ENCODE peak calls at places on chromosome 19, in seven cellular contexts. F is gastrocnemius medialis, R is GM23338, H is body of pancreas, I is aorta, V is tibial artery, D is PC-9. K is an unnamed sample. For H3K4me1, the result is how much of the 10 kb centered on the place peaks cover.

GRCh38 chr19:14363203-14364097 is 17.8 kb upstream of the ADGRE5 start:
- DNase-seq in F (peak), I (peak), D (no peak), H (peak), R (peak), V (peak), K (peak)

GRCh38 chr19:58406818-58407657 is 1.4 kb upstream of the ZNF584 start:
- DNase-seq in V (no peak), H (no peak), R (peak), F (no peak), D (no peak), I (no peak), K (no peak)

GRCh38 chr19:49057636-49058234 is at the start of gene CGB7:
- DNase-seq in H (peak), F (peak), V (peak), D (no peak), I (peak), R (peak), K (peak)

GRCh38 chr19:16376649-16377048 is 52.0 kb downstream of the KLF2 start:
- DNase-seq in D (no peak), V (no peak), I (peak), F (no peak), R (peak), H (no peak), K (no peak)

GRCh38 chr19:33661336-33661735 is 39.6 kb downstream of the CHST8 start:
- DNase-seq in R (no peak), F (no peak), I (no peak), H (no peak), D (no peak), V (no peak), K (no peak)

GRCh38 chr19:55246462-55247451 is 12.1 kb downstream of the PPP6R1 start:
- DNase-seq in D (no peak), V (no peak), R (no peak), I (peak), H (no peak), F (no peak), K (no peak)

GRCh38 chr19:10421981-10422461 is 1.7 kb downstream of the PDE4A start:
- DNase-seq in R (no peak), D (no peak), F (no peak), I (no peak), H (no peak), V (no peak), K (no peak)

GRCh38 chr19:42440357-42441046 is 2.2 kb downstream of the CXCL17 start:
- DNase-seq in H (peak), V (peak), I (peak), R (peak), F (peak), D (no peak), K (peak)

GRCh38 chr19:55667958-55668357 is 7.1 kb upstream of the EPN1 start:
- DNase-seq in V (no peak), R (no peak), D (peak), H (no peak), I (no peak), F (no peak), K (no peak)

GRCh38 chr19:34171539-34171876 is 796 bp upstream of the LSM14A start:
- DNase-seq in D (peak), R (no peak), V (no peak), H (no peak), F (no peak), I (no peak), K (no peak)

GRCh38 chr19:41364546-41365391 is 820 bp upstream of the B9D2 start:
- DNase-seq in R (no peak), I (no peak), H (no peak), V (no peak), F (no peak), D (no peak), K (no peak)

GRCh38 chr19:49579947-49580263 is 451 bp downstream of the NOSIP start:
- DNase-seq in R (no peak), D (peak), V (no peak), I (no peak), H (no peak), F (no peak), K (no peak)

GRCh38 chr19:6249296-6249695 is 30.5 kb downstream of the MLLT1 start:
- DNase-seq in R (no peak), D (no peak), F (no peak), V (no peak), H (no peak), I (no peak), K (no peak)

GRCh38 chr19:17097593-17098126 is 22.1 kb downstream of the MYO9B start:
- DNase-seq in H (no peak), D (peak), F (no peak), R (no peak), V (no peak), I (no peak), K (no peak)

GRCh38 chr19:17391371-17392151 is 2.4 kb downstream of the CCDC194 start:
- DNase-seq in F (no peak), D (no peak), R (peak), I (peak), H (no peak), V (no peak), K (no peak)

GRCh38 chr19:41785653-41786052 is 10.7 kb upstream of the CEACAM3 start:
- DNase-seq in F (no peak), I (peak), V (peak), H (peak), R (peak), D (peak), K (peak)

GRCh38 chr19:9836021-9836420 is 903 bp downstream of the PIN1 start:
- DNase-seq in D (no peak), H (no peak), I (no peak), F (no peak), V (no peak), R (no peak), K (no peak)

GRCh38 chr19:35671818-35672217 is 5.5 kb downstream of the UPK1A start:
- DNase-seq in I (no peak), H (no peak), F (no peak), D (peak), V (no peak), R (no peak), K (no peak)

GRCh38 chr19:47444388-47444821 is 25.1 kb upstream of the MEIS3 start:
- DNase-seq in F (no peak), H (no peak), D (no peak), I (no peak), R (peak), V (no peak), K (no peak)

GRCh38 chr19:35038623-35039512 is 2.7 kb upstream of the HPN start:
- DNase-seq in F (peak), H (no peak), I (no peak), D (no peak), R (no peak), V (no peak), K (no peak)

GRCh38 chr19:47598407-47599349 is 10.3 kb upstream of the BICRA start:
- DNase-seq in H (peak), F (peak), D (peak), I (peak), V (peak), R (peak), K (no peak)

GRCh38 chr19:42965204-42965603 is 28.2 kb upstream of the PSG7 start:
- DNase-seq in D (no peak), F (no peak), H (no peak), V (no peak), R (no peak), I (no peak), K (no peak)

GRCh38 chr19:47190167-47190727 is 40.8 kb downstream of the BBC3 start:
- DNase-seq in V (peak), D (peak), I (peak), R (no peak), H (peak), F (peak), K (peak)

GRCh38 chr19:7595466-7596133 is at the start of gene CAMSAP3:
- DNase-seq in R (peak), F (no peak), H (peak), I (no peak), V (no peak), D (no peak), K (peak)

GRCh38 chr19:14381689-14382474 is 638 bp downstream of the ADGRE5 start:
- DNase-seq in F (no peak), I (peak), R (no peak), H (peak), D (peak), V (peak), K (peak)

GRCh38 chr19:6375411-6376010 is at the start of gene PSPN:
- DNase-seq in V (no peak), D (no peak), I (no peak), R (no peak), F (no peak), H (no peak), K (no peak)

GRCh38 chr19:15378529-15379082 is 981 bp downstream of the AKAP8 start:
- DNase-seq in I (peak), H (peak), F (peak), V (peak), R (peak), D (peak), K (peak)

GRCh38 chr19:48445606-48446481 is at the start of gene GRWD1:
- DNase-seq in V (peak), D (peak), I (peak), H (peak), F (peak), R (peak), K (peak)

GRCh38 chr19:55273978-55274707 is 5.8 kb downstream of the HSPBP1 start:
- DNase-seq in F (no peak), V (no peak), H (no peak), R (no peak), I (no peak), D (no peak), K (no peak)

GRCh38 chr19:2618611-2619010 is 83.9 kb downstream of the GNG7 start:
- DNase-seq in F (no peak), I (peak), D (peak), H (no peak), V (peak), R (no peak), K (peak)
- H3K27ac ChIP-seq in F (no peak), I (no peak), D (peak), H (no peak), V (no peak), R (no peak), K (no peak)

DNA sequence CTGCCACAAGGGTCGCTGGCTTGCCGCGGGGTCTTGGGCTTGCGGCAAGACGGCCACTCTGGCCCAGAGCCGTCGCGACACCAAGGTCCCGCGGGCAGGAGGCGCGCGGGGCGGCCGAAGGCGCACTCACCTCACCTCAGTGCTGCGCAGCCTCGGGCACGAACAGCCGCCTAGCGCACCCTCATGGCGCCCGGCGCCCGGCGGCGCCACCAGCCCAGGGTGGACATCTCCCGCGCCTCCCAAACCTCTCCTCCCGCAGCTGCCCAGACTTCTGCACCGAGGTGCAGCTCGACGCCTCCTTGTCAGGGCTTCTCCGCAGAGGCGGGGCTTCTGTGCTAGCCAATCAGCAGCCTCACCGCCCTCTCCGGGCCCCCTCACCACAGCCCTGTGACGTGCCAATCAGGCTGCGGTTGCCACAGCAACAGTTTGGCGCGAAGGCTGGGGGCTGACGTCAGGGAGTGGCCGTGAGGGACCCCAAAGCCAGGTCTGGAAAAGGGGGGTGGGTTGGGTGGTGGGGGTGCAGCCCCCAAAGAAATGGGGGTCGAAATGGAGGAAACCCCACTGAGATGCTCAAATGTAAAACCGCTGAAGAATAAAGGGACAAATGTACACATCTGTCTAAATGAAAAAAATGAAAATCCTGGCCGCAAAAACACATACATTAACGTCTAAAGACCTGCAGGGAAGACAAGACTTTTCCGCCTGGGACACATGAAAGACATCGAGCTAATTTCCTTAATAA is at the start of the genes PEG3 and ZIM2:
- DNase-seq in F (no peak), R (no peak), D (no peak), V (peak), I (peak), H (peak), K (no peak)
- H3K4me1 ChIP-seq in F (under half), R (under half), D (under half), V (under half), I (under half), H (under half), K (under half)

GRCh38 chr19:38253788-38254187 is 2.4 kb downstream of the PPP1R14A start:
- DNase-seq in F (no peak), I (no peak), R (no peak), H (no peak), V (no peak), D (no peak), K (no peak)
- H3K27ac ChIP-seq in F (peak), I (peak), R (no peak), H (peak), V (peak), D (no peak), K (no peak)

DNA sequence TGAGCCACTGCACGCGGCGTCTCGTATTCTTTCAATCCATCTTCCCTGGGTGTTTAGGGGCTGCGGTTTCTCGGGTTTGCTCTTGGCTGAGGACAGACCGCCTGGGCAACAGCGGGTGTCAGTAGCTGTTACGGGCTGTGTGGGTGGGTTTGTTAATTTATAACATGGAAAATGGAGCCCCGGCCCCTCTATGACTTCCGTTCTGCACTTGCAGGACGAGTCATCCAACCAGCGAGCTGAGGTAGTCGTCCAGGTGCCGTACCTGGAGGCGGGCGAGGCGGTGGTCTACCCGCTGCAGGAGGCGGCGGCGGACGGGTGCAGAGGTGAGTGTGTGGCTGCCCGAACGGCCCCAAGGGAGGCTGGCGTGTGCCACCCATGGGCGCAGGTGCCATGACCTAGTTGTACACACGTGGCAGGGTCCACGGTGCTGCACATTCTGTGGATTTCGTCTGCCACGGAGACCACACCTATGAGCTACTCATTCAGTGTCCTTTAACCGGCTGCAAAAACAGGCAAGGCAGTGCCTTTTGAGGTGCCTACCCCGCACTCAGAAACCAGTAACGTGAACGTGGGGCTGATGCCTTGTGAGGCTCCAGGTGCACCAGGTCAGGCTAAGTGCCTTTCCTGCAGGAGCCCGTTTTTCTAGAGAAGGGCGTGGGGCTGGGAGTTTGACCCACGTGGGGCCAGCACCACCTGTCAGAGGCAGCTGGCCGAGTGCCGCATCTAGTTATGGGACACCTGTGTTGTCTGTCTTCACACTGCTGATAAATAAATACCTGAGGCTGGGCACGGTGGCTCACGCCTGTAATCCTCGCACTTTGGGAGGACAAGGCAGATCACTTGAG is 10.9 kb downstream of the POLR2E start:
- DNase-seq in R (no peak), I (no peak), F (no peak), H (no peak), D (no peak), V (peak), K (no peak)
- H3K4me1 ChIP-seq in R (under half), I (under half), F (under half), H (under half), D (under half), V (under half), K (half or more)

GRCh38 chr19:3766520-3766919 is 4.0 kb downstream of the MRPL54 start:
- DNase-seq in D (no peak), F (no peak), V (no peak), R (no peak), I (no peak), H (no peak), K (no peak)
- H3K27ac ChIP-seq in D (no peak), F (no peak), V (no peak), R (no peak), I (no peak), H (no peak), K (no peak)

DNA sequence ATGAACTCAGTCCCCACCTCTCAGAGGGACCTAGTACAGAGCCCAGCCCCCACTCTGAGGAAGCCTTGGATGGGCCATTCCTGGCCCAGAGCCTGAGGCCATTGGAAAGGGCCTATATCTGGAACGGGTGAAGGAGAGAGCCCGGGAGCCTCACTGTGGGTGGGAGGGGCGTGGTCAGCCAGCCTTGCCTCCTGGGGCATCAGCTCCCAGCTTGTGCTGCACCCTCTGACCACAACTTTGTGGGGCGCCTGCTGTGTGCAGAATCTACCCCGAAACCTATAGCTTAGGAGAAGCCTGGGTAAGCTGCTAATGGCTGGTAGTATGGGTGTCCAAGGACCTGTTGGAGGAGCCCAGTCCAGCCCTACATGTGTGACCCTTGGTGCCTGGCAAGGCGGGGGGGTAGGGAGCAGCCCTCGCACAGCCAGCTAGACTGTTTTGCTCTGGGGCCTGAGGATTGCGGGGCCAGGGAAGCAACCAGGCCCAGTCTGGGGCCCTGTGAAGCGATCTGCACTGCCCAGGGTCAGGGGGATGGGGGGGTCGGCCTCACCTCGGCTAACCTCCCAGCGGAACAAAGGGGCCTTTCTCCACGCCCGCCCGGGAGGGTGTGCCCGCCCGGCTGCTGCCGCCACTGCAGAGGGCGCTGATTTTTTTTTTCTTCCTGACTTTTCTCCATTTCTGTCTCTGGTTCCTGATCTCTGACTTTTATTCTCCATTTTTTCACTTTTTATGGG is 42.3 kb downstream of the LYL1 start:
- DNase-seq in V (no peak), I (peak), D (no peak), F (no peak), H (peak), R (no peak), K (no peak)
- H3K4me1 ChIP-seq in V (half or more), I (under half), D (under half), F (half or more), H (half or more), R (half or more), K (under half)

K was measured in CD8-positive, alpha-beta memory T cell.